ENCODE peak calls at places on chromosomes 1 and 21, in five cellular contexts. One of them, this sample, is unnamed.
A peak's percentile ranks its signal among the peaks of the same experiment; 100 is the strongest.

GRCh38 chr1:113744114-113744513 is 15.2 kb downstream of the PHTF1 start:
- DNase-seq in activated naive CD8-positive, alpha-beta T cell treated with anti-CD3 and anti-CD28 coated beads for 36 hours: no peak
- DNase-seq in IMR-90: no peak
- DNase-seq in PC-9: no peak
- DNase-seq in activated T-helper 1 cell treated with Interleukin-2 at 50 U/mL for 16 hours: no peak
- DNase-seq in this sample: no peak

GRCh38 chr1:46333300-46334029 is 7.1 kb upstream of the NSUN4 start:
- DNase-seq in PC-9: peak; percentile 76
- DNase-seq in IMR-90: peak; percentile 31
- DNase-seq in activated naive CD8-positive, alpha-beta T cell treated with anti-CD3 and anti-CD28 coated beads for 36 hours: no peak
- DNase-seq in activated T-helper 1 cell treated with Interleukin-2 at 50 U/mL for 16 hours: no peak
- DNase-seq in this sample: no peak

GRCh38 chr1:3195966-3196515 is 127.0 kb downstream of the PRDM16 start:
- DNase-seq in PC-9: no peak
- DNase-seq in activated naive CD8-positive, alpha-beta T cell treated with anti-CD3 and anti-CD28 coated beads for 36 hours: no peak
- DNase-seq in IMR-90: no peak
- DNase-seq in activated T-helper 1 cell treated with Interleukin-2 at 50 U/mL for 16 hours: no peak
- DNase-seq in this sample: no peak

GRCh38 chr1:246160398-246160797 is 346.7 kb downstream of the SMYD3 start:
- DNase-seq in activated naive CD8-positive, alpha-beta T cell treated with anti-CD3 and anti-CD28 coated beads for 36 hours: no peak
- DNase-seq in IMR-90: no peak
- DNase-seq in activated T-helper 1 cell treated with Interleukin-2 at 50 U/mL for 16 hours: no peak
- DNase-seq in PC-9: no peak
- DNase-seq in this sample: no peak

GRCh38 chr1:110205591-110206155 is 4.4 kb upstream of the KCNC4 start:
- DNase-seq in IMR-90: no peak
- DNase-seq in activated naive CD8-positive, alpha-beta T cell treated with anti-CD3 and anti-CD28 coated beads for 36 hours: no peak
- DNase-seq in PC-9: no peak
- DNase-seq in activated T-helper 1 cell treated with Interleukin-2 at 50 U/mL for 16 hours: no peak
- DNase-seq in this sample: no peak

GRCh38 chr1:192793983-192794767 is 14.7 kb upstream of the RGS2 start:
- DNase-seq in IMR-90: peak; percentile 51
- DNase-seq in activated naive CD8-positive, alpha-beta T cell treated with anti-CD3 and anti-CD28 coated beads for 36 hours: no peak
- DNase-seq in PC-9: no peak
- DNase-seq in activated T-helper 1 cell treated with Interleukin-2 at 50 U/mL for 16 hours: no peak
- DNase-seq in this sample: no peak

GRCh38 chr1:15296602-15297321 is 49.7 kb downstream of the FHAD1 start:
- DNase-seq in activated naive CD8-positive, alpha-beta T cell treated with anti-CD3 and anti-CD28 coated beads for 36 hours: no peak
- DNase-seq in PC-9: no peak
- DNase-seq in activated T-helper 1 cell treated with Interleukin-2 at 50 U/mL for 16 hours: no peak
- DNase-seq in IMR-90: peak; percentile 17
- DNase-seq in this sample: no peak

GRCh38 chr1:204723131-204723787 is 37.7 kb upstream of the LRRN2 start:
- DNase-seq in PC-9: no peak
- DNase-seq in activated naive CD8-positive, alpha-beta T cell treated with anti-CD3 and anti-CD28 coated beads for 36 hours: no peak
- DNase-seq in IMR-90: no peak
- DNase-seq in activated T-helper 1 cell treated with Interleukin-2 at 50 U/mL for 16 hours: no peak
- DNase-seq in this sample: peak; percentile 12

GRCh38 chr1:7482077-7482476 is 289.0 kb upstream of the VAMP3 start:
- DNase-seq in IMR-90: no peak
- DNase-seq in PC-9: no peak
- DNase-seq in activated T-helper 1 cell treated with Interleukin-2 at 50 U/mL for 16 hours: no peak
- DNase-seq in activated naive CD8-positive, alpha-beta T cell treated with anti-CD3 and anti-CD28 coated beads for 36 hours: no peak
- DNase-seq in this sample: no peak

GRCh38 chr21:36306872-36307534 is 13.0 kb upstream of the MORC3 start:
- DNase-seq in activated naive CD8-positive, alpha-beta T cell treated with anti-CD3 and anti-CD28 coated beads for 36 hours: no peak
- DNase-seq in IMR-90: no peak
- DNase-seq in PC-9: no peak
- DNase-seq in activated T-helper 1 cell treated with Interleukin-2 at 50 U/mL for 16 hours: no peak
- DNase-seq in this sample: no peak

GRCh38 chr1:244863491-244864252 is 671 bp downstream of the HNRNPU start:
- DNase-seq in PC-9: no peak
- DNase-seq in IMR-90: no peak
- DNase-seq in activated T-helper 1 cell treated with Interleukin-2 at 50 U/mL for 16 hours: no peak
- DNase-seq in activated naive CD8-positive, alpha-beta T cell treated with anti-CD3 and anti-CD28 coated beads for 36 hours: peak; percentile 27
- DNase-seq in this sample: no peak

GRCh38 chr1:3481836-3482589 is 27.5 kb downstream of the ARHGEF16 start:
- DNase-seq in IMR-90: no peak
- DNase-seq in activated T-helper 1 cell treated with Interleukin-2 at 50 U/mL for 16 hours: no peak
- DNase-seq in PC-9: peak; percentile 90
- DNase-seq in activated naive CD8-positive, alpha-beta T cell treated with anti-CD3 and anti-CD28 coated beads for 36 hours: peak; percentile 20
- DNase-seq in this sample: no peak

GRCh38 chr1:2489615-2490014 is 13.5 kb downstream of the PLCH2 start:
- DNase-seq in IMR-90: no peak
- DNase-seq in PC-9: no peak
- DNase-seq in activated T-helper 1 cell treated with Interleukin-2 at 50 U/mL for 16 hours: no peak
- DNase-seq in activated naive CD8-positive, alpha-beta T cell treated with anti-CD3 and anti-CD28 coated beads for 36 hours: no peak
- DNase-seq in this sample: no peak

GRCh38 chr1:247493106-247493505 is 35.2 kb upstream of the OR2B11 start:
- DNase-seq in PC-9: no peak
- DNase-seq in activated T-helper 1 cell treated with Interleukin-2 at 50 U/mL for 16 hours: no peak
- DNase-seq in IMR-90: no peak
- DNase-seq in activated naive CD8-positive, alpha-beta T cell treated with anti-CD3 and anti-CD28 coated beads for 36 hours: no peak
- DNase-seq in this sample: no peak

GRCh38 chr1:85321237-85321964 is 45.0 kb upstream of the BCL10 start:
- DNase-seq in PC-9: no peak
- DNase-seq in IMR-90: peak; percentile 75
- DNase-seq in activated T-helper 1 cell treated with Interleukin-2 at 50 U/mL for 16 hours: no peak
- DNase-seq in activated naive CD8-positive, alpha-beta T cell treated with anti-CD3 and anti-CD28 coated beads for 36 hours: peak; percentile 28
- DNase-seq in this sample: peak; percentile 79

GRCh38 chr1:92473781-92474495 is 12.8 kb downstream of the GFI1 start:
- DNase-seq in activated T-helper 1 cell treated with Interleukin-2 at 50 U/mL for 16 hours: no peak
- DNase-seq in activated naive CD8-positive, alpha-beta T cell treated with anti-CD3 and anti-CD28 coated beads for 36 hours: no peak
- DNase-seq in IMR-90: no peak
- DNase-seq in PC-9: no peak
- DNase-seq in this sample: no peak

GRCh38 chr21:40047211-40047610 is 180.0 kb downstream of the PCP4 start:
- DNase-seq in IMR-90: no peak
- DNase-seq in activated naive CD8-positive, alpha-beta T cell treated with anti-CD3 and anti-CD28 coated beads for 36 hours: no peak
- DNase-seq in PC-9: no peak
- DNase-seq in activated T-helper 1 cell treated with Interleukin-2 at 50 U/mL for 16 hours: no peak
- DNase-seq in this sample: no peak

GRCh38 chr1:227901239-227901905 is 46.4 kb downstream of the WNT9A start:
- DNase-seq in activated naive CD8-positive, alpha-beta T cell treated with anti-CD3 and anti-CD28 coated beads for 36 hours: no peak
- DNase-seq in IMR-90: no peak
- DNase-seq in PC-9: no peak
- DNase-seq in activated T-helper 1 cell treated with Interleukin-2 at 50 U/mL for 16 hours: no peak
- DNase-seq in this sample: no peak

GRCh38 chr1:4057603-4058002 is 157.5 kb upstream of the C1orf174 start:
- DNase-seq in IMR-90: no peak
- DNase-seq in activated T-helper 1 cell treated with Interleukin-2 at 50 U/mL for 16 hours: no peak
- DNase-seq in activated naive CD8-positive, alpha-beta T cell treated with anti-CD3 and anti-CD28 coated beads for 36 hours: no peak
- DNase-seq in PC-9: no peak
- DNase-seq in this sample: no peak

GRCh38 chr1:24540906-24541710 is 14.8 kb upstream of the NCMAP start:
- DNase-seq in PC-9: peak; percentile 84
- DNase-seq in IMR-90: peak; percentile 78
- DNase-seq in activated naive CD8-positive, alpha-beta T cell treated with anti-CD3 and anti-CD28 coated beads for 36 hours: no peak
- DNase-seq in activated T-helper 1 cell treated with Interleukin-2 at 50 U/mL for 16 hours: no peak
- DNase-seq in this sample: peak; percentile 55

GRCh38 chr1:184745929-184746583 is 8.6 kb downstream of the EDEM3 start:
- DNase-seq in IMR-90: no peak
- DNase-seq in activated T-helper 1 cell treated with Interleukin-2 at 50 U/mL for 16 hours: no peak
- DNase-seq in activated naive CD8-positive, alpha-beta T cell treated with anti-CD3 and anti-CD28 coated beads for 36 hours: no peak
- DNase-seq in PC-9: no peak
- DNase-seq in this sample: no peak

GRCh38 chr21:42381347-42381984 is 14.4 kb downstream of the TMPRSS3 start:
- DNase-seq in activated naive CD8-positive, alpha-beta T cell treated with anti-CD3 and anti-CD28 coated beads for 36 hours: peak; percentile 46
- DNase-seq in IMR-90: peak; percentile 46
- DNase-seq in PC-9: peak; percentile 47
- DNase-seq in activated T-helper 1 cell treated with Interleukin-2 at 50 U/mL for 16 hours: peak; percentile 24
- DNase-seq in this sample: peak; percentile 6

GRCh38 chr21:32951041-32951440 is 74.7 kb upstream of the OLIG2 start:
- DNase-seq in PC-9: no peak
- DNase-seq in IMR-90: no peak
- DNase-seq in activated naive CD8-positive, alpha-beta T cell treated with anti-CD3 and anti-CD28 coated beads for 36 hours: no peak
- DNase-seq in activated T-helper 1 cell treated with Interleukin-2 at 50 U/mL for 16 hours: no peak
- DNase-seq in this sample: no peak

GRCh38 chr21:14690886-14691285 is 144.8 kb upstream of the SAMSN1 start:
- DNase-seq in activated T-helper 1 cell treated with Interleukin-2 at 50 U/mL for 16 hours: no peak
- DNase-seq in IMR-90: no peak
- DNase-seq in PC-9: no peak
- DNase-seq in activated naive CD8-positive, alpha-beta T cell treated with anti-CD3 and anti-CD28 coated beads for 36 hours: no peak
- DNase-seq in this sample: no peak

GRCh38 chr21:25732091-25732760 is 2.5 kb downstream of the ATP5PF start:
- DNase-seq in PC-9: no peak
- DNase-seq in activated T-helper 1 cell treated with Interleukin-2 at 50 U/mL for 16 hours: no peak
- DNase-seq in activated naive CD8-positive, alpha-beta T cell treated with anti-CD3 and anti-CD28 coated beads for 36 hours: no peak
- DNase-seq in IMR-90: no peak
- DNase-seq in this sample: no peak

GRCh38 chr1:78722947-78723346 is 73.3 kb downstream of the IFI44 start:
- DNase-seq in activated T-helper 1 cell treated with Interleukin-2 at 50 U/mL for 16 hours: no peak
- DNase-seq in IMR-90: peak; percentile 36
- DNase-seq in PC-9: no peak
- DNase-seq in activated naive CD8-positive, alpha-beta T cell treated with anti-CD3 and anti-CD28 coated beads for 36 hours: no peak
- DNase-seq in this sample: peak; percentile 54

GRCh38 chr1:213993929-213994328 is 6.2 kb downstream of the PROX1 start:
- DNase-seq in PC-9: no peak
- DNase-seq in IMR-90: no peak
- DNase-seq in activated T-helper 1 cell treated with Interleukin-2 at 50 U/mL for 16 hours: no peak
- DNase-seq in activated naive CD8-positive, alpha-beta T cell treated with anti-CD3 and anti-CD28 coated beads for 36 hours: no peak
- DNase-seq in this sample: no peak

GRCh38 chr1:151711044-151711800 is 5.4 kb downstream of the CELF3 start:
- DNase-seq in activated T-helper 1 cell treated with Interleukin-2 at 50 U/mL for 16 hours: no peak
- DNase-seq in PC-9: no peak
- DNase-seq in IMR-90: no peak
- DNase-seq in activated naive CD8-positive, alpha-beta T cell treated with anti-CD3 and anti-CD28 coated beads for 36 hours: no peak
- DNase-seq in this sample: no peak

GRCh38 chr21:37257526-37257966 is 9.6 kb downstream of the VPS26C start:
- DNase-seq in IMR-90: peak; percentile 24
- DNase-seq in PC-9: no peak
- DNase-seq in activated naive CD8-positive, alpha-beta T cell treated with anti-CD3 and anti-CD28 coated beads for 36 hours: peak; percentile 56
- DNase-seq in activated T-helper 1 cell treated with Interleukin-2 at 50 U/mL for 16 hours: no peak
- DNase-seq in this sample: peak; percentile 24

GRCh38 chr21:31888936-31889371 is 16.1 kb downstream of the HUNK start:
- DNase-seq in IMR-90: no peak
- DNase-seq in activated T-helper 1 cell treated with Interleukin-2 at 50 U/mL for 16 hours: no peak
- DNase-seq in activated naive CD8-positive, alpha-beta T cell treated with anti-CD3 and anti-CD28 coated beads for 36 hours: no peak
- DNase-seq in PC-9: peak; percentile 37
- DNase-seq in this sample: no peak

GRCh38 chr1:152768847-152769533 is 6.0 kb upstream of the LCE1F start:
- DNase-seq in activated T-helper 1 cell treated with Interleukin-2 at 50 U/mL for 16 hours: no peak
- DNase-seq in PC-9: no peak
- DNase-seq in activated naive CD8-positive, alpha-beta T cell treated with anti-CD3 and anti-CD28 coated beads for 36 hours: no peak
- DNase-seq in IMR-90: no peak
- DNase-seq in this sample: no peak

GRCh38 chr1:176905648-176906047 is 258.9 kb downstream of the ASTN1 start:
- DNase-seq in activated naive CD8-positive, alpha-beta T cell treated with anti-CD3 and anti-CD28 coated beads for 36 hours: no peak
- DNase-seq in activated T-helper 1 cell treated with Interleukin-2 at 50 U/mL for 16 hours: no peak
- DNase-seq in PC-9: no peak
- DNase-seq in IMR-90: no peak
- DNase-seq in this sample: no peak